ENCODE peak calls at places on chromosome 9, in five cellular contexts. Z is activated B cell treated with CpG ODN at 0.5 μM for 24 hours, K is endodermal cell, B is WTC11, R is nephron progenitor cell. X is an unnamed sample.

GRCh38 chr9:114086607-114087006 is 8.5 kb upstream of the AMBP start:
- DNase-seq in Z (no peak), K (peak), B (no peak), R (no peak), X (no peak)

GRCh38 chr9:127979333-127980055 is 1.3 kb downstream of the EEIG1 start:
- DNase-seq in Z (peak), K (peak), B (peak), R (peak), X (no peak)

GRCh38 chr9:109315889-109316640 is 4.8 kb downstream of the EPB41L4B start:
- DNase-seq in Z (no peak), K (peak), B (no peak), R (no peak), X (no peak)

GRCh38 chr9:2132484-2133082 is 117.4 kb downstream of the SMARCA2 start:
- DNase-seq in Z (no peak), K (no peak), B (no peak), R (no peak), X (no peak)

GRCh38 chr9:134321957-134322741 is 4.1 kb upstream of the RXRA start:
- DNase-seq in Z (no peak), K (no peak), B (no peak), R (no peak), X (no peak)

GRCh38 chr9:127426756-127427155 is 2.6 kb downstream of the ZNF79 start:
- DNase-seq in Z (no peak), K (no peak), B (no peak), R (no peak), X (no peak)

GRCh38 chr9:127780126-127780885 is 1.8 kb upstream of the SH2D3C start:
- DNase-seq in Z (no peak), K (peak), B (no peak), R (no peak), X (no peak)

GRCh38 chr9:88789785-88790184 is 201.5 kb upstream of the S1PR3 start:
- DNase-seq in Z (no peak), K (no peak), B (no peak), R (no peak), X (no peak)

GRCh38 chr9:19161257-19162025 is 34.1 kb upstream of the PLIN2 start:
- DNase-seq in Z (no peak), K (no peak), B (no peak), R (no peak), X (no peak)

GRCh38 chr9:72843525-72844439 is 109.1 kb downstream of the ALDH1A1 start:
- DNase-seq in Z (no peak), K (peak), B (peak), R (no peak), X (no peak)

GRCh38 chr9:134552349-134552990 is 89.1 kb upstream of the COL5A1 start:
- DNase-seq in Z (no peak), K (no peak), B (no peak), R (no peak), X (no peak)

GRCh38 chr9:36187414-36187813 is 3.3 kb upstream of the CLTA start:
- DNase-seq in Z (no peak), K (no peak), B (no peak), R (no peak), X (no peak)

GRCh38 chr9:78557540-78557939 is 260.6 kb downstream of the PSAT1 start:
- DNase-seq in Z (no peak), K (no peak), B (no peak), R (no peak), X (no peak)

GRCh38 chr9:4117835-4118610 is 181.8 kb downstream of the GLIS3 start:
- DNase-seq in Z (peak), K (peak), B (peak), R (no peak), X (no peak)

GRCh38 chr9:18861599-18862546 is 171.1 kb downstream of the SAXO1 start:
- DNase-seq in Z (no peak), K (peak), B (peak), R (peak), X (no peak)

GRCh38 chr9:126696764-126697145 is 83.0 kb downstream of the LMX1B start:
- DNase-seq in Z (no peak), K (peak), B (no peak), R (no peak), X (peak)

GRCh38 chr9:8539681-8540197 is 740.2 kb upstream of the DMAC1 start:
- DNase-seq in Z (no peak), K (no peak), B (no peak), R (no peak), X (no peak)

GRCh38 chr9:36053971-36054370 is 17.3 kb downstream of the RECK start:
- DNase-seq in Z (no peak), K (no peak), B (no peak), R (no peak), X (no peak)

GRCh38 chr9:93813687-93814560 is 141.2 kb downstream of the BARX1 start:
- DNase-seq in Z (peak), K (peak), B (no peak), R (no peak), X (no peak)

GRCh38 chr9:78298046-78298511 is 1.2 kb downstream of the PSAT1 start:
- DNase-seq in Z (no peak), K (peak), B (peak), R (peak), X (no peak)

GRCh38 chr9:93143830-93144530 is 9.9 kb upstream of the NINJ1 start:
- DNase-seq in Z (no peak), K (no peak), B (no peak), R (no peak), X (no peak)

GRCh38 chr9:83620841-83621636 is 1.9 kb upstream of the IDNK start:
- DNase-seq in Z (no peak), K (peak), B (peak), R (peak), X (peak)
- TF ChIP-seq CTCF in Z (no peak), K (peak), B (peak), R (peak), X (peak)

GRCh38 chr9:75333624-75334023 is 245.3 kb downstream of the OSTF1 start:
- DNase-seq in Z (no peak), K (no peak), B (no peak), R (no peak), X (no peak)
- TF ChIP-seq CTCF in Z (no peak), K (peak), B (no peak), R (peak), X (peak)

GRCh38 chr9:89886281-89886700 is 281.5 kb downstream of the GADD45G start:
- DNase-seq in Z (no peak), K (peak), B (no peak), R (no peak), X (no peak)
- TF ChIP-seq CTCF in Z (no peak), K (no peak), B (no peak), R (no peak), X (no peak)

GRCh38 chr9:34520505-34521385 is 2.0 kb downstream of the ENHO start:
- DNase-seq in Z (no peak), K (no peak), B (no peak), R (no peak), X (no peak)

GRCh38 chr9:34520096-34520495 is 2.7 kb downstream of the ENHO start:
- DNase-seq in Z (no peak), K (no peak), B (no peak), R (no peak), X (no peak)

GRCh38 chr9:34518896-34519295 is 3.9 kb downstream of the ENHO start:
- DNase-seq in Z (no peak), K (no peak), B (no peak), R (no peak), X (no peak)

GRCh38 chr9:34518110-34518616 is 4.6 kb downstream of the ENHO start:
- DNase-seq in Z (no peak), K (no peak), B (no peak), R (no peak), X (no peak)

GRCh38 chr9:34519321-34520020 is 3.3 kb downstream of the ENHO start:
- DNase-seq in Z (no peak), K (no peak), B (no peak), R (no peak), X (no peak)
- TF ChIP-seq CTCF in Z (no peak), K (peak), B (no peak), R (no peak), X (no peak)

GRCh38 chr9:120714846-120715231 is 569 bp upstream of the MEGF9 start:
- DNase-seq in Z (no peak), K (no peak), B (peak), R (peak), X (no peak)

GRCh38 chr9:120715331-120715924 is 1.2 kb upstream of the MEGF9 start:
- DNase-seq in Z (no peak), K (peak), B (peak), R (peak), X (no peak)

GRCh38 chr9:120713257-120714087 is 798 bp downstream of the MEGF9 start:
- DNase-seq in Z (peak), K (peak), B (peak), R (no peak), X (no peak)

GRCh38 chr9:120712539-120713031 is 1.7 kb downstream of the MEGF9 start:
- DNase-seq in Z (no peak), K (no peak), B (no peak), R (no peak), X (no peak)

GRCh38 chr9:120714088-120714845 is at the start of gene MEGF9:
- DNase-seq in Z (peak), K (peak), B (peak), R (peak), X (peak)
- TF ChIP-seq CTCF in Z (no peak), K (no peak), B (no peak), R (no peak), X (no peak)

GRCh38 chr9:99576002-99576401 is 245.7 kb upstream of the NR4A3 start:
- DNase-seq in Z (no peak), K (peak), B (peak), R (no peak), X (no peak)
- TF ChIP-seq CTCF in Z (no peak), K (peak), B (no peak), R (no peak), X (no peak)

GRCh38 chr9:110356639-110357038 is 19.0 kb upstream of the TXNDC8 start:
- DNase-seq in Z (no peak), K (no peak), B (no peak), R (no peak), X (no peak)

GRCh38 chr9:110346325-110346724 is 8.7 kb upstream of the TXNDC8 start:
- DNase-seq in Z (no peak), K (no peak), B (no peak), R (no peak), X (no peak)

DNA sequence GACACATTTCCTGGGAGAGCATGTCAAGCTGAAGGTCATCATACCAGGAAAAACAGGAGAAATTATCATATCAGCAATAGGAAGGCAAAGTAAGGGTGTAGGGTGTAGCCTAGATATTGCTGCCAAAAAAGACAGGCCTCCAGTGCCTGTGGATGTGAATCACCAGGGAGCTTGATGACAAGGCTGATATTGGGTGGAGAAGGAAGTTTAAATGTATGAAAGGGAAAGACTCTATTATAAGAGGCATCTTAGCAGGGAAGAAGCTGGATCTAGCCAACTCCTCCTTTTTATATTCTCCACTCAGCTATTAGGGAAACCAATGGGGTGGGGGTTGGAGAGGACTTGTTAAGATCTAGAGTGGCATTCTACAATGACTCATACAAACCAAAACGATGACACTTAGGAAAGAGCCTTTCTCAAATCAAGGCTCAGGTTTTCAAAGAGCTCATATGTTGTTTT is 13.4 kb upstream of the TXNDC8 start:
- DNase-seq in Z (no peak), K (no peak), B (no peak), R (no peak), X (no peak)
- TF ChIP-seq CTCF in Z (no peak), K (no peak), B (no peak), R (no peak), X (no peak)

DNA sequence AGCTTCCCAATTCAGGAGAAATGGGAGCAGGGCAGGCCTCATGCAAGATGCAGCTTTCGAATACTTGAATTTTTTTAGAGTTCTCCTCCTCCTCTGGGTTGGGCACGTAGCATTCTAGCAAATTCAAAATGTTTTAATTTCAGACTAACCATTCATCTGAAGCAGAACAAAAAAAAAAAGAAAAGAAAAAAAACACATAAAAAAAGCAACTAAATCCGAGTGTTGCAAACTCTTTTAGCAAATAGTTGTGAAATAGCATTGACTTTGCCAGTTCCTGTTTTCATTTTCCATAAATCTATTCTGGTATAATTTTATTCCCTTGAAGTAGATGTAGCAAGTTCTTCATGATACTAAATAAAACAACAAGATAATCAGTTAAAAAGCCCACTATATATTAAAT is 359.0 kb upstream of the KLF4 start:
- DNase-seq in Z (no peak), K (no peak), B (no peak), R (no peak), X (no peak)
- TF ChIP-seq CTCF in Z (no peak), K (no peak), B (no peak), R (no peak), X (no peak)

DNA sequence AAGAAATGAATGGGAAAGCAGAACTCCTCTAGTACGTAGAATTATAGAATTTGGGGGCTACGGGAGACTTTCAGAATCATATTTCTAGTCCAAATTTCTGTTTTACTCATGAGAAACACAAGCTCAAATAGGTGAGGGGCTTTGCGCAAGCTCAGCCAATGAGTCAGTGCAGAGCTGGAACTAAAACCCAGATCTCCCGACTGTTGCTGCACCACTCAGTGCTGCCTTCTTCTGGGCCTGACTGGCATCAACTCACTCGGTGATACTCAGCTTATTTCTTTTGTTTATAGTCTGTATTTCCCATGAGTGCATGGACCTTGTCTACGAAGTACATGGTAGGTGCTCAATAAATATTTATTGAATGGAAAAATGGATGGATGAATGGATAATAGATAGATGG is 280.2 kb downstream of the CDK5RAP2 start:
- DNase-seq in Z (no peak), K (peak), B (peak), R (no peak), X (no peak)
- TF ChIP-seq CTCF in Z (no peak), K (peak), B (no peak), R (peak), X (no peak)

GRCh38 chr9:95230046-95230445 is 87.5 kb downstream of the FANCC start:
- DNase-seq in Z (no peak), K (peak), B (peak), R (no peak), X (no peak)
- TF ChIP-seq CTCF in Z (no peak), K (peak), B (no peak), R (peak), X (no peak)